ENCODE peak calls at places on chromosomes 13 and 19, in six cellular contexts. One of them, this sample, is unnamed.

GRCh38 chr13:51811920-51812328 is 8.0 kb upstream of the DHRS12 start:
- DNase-seq in HEK293T: no peak
- DNase-seq in neural crest cell: no peak
- DNase-seq in NCI-H1417 treated with DMSO at 0.1 percent for 48 hours: no peak
- DNase-seq in stimulated activated CD4-positive, alpha-beta T cell treated with anti-CD3 and anti-CD28 coated beads, Interleukin-4, amount 100 ng/mL, for 24 hours: no peak
- DNase-seq in heart left ventricle: peak; percentile 40
- DNase-seq in this sample: no peak

GRCh38 chr13:27622102-27622820 is 569 bp downstream of the POLR1D start:
- DNase-seq in heart left ventricle: no peak
- DNase-seq in stimulated activated CD4-positive, alpha-beta T cell treated with anti-CD3 and anti-CD28 coated beads, Interleukin-4, amount 100 ng/mL, for 24 hours: no peak
- DNase-seq in NCI-H1417 treated with DMSO at 0.1 percent for 48 hours: no peak
- DNase-seq in neural crest cell: no peak
- DNase-seq in HEK293T: no peak
- DNase-seq in this sample: no peak

GRCh38 chr19:16764793-16765433 is 45.3 kb downstream of the NWD1 start:
- DNase-seq in HEK293T: no peak
- DNase-seq in NCI-H1417 treated with DMSO at 0.1 percent for 48 hours: no peak
- DNase-seq in stimulated activated CD4-positive, alpha-beta T cell treated with anti-CD3 and anti-CD28 coated beads, Interleukin-4, amount 100 ng/mL, for 24 hours: no peak
- DNase-seq in neural crest cell: no peak
- DNase-seq in heart left ventricle: no peak
- DNase-seq in this sample: no peak

GRCh38 chr13:48132961-48133360 is 38.1 kb upstream of the MED4 start:
- DNase-seq in NCI-H1417 treated with DMSO at 0.1 percent for 48 hours: no peak
- DNase-seq in stimulated activated CD4-positive, alpha-beta T cell treated with anti-CD3 and anti-CD28 coated beads, Interleukin-4, amount 100 ng/mL, for 24 hours: no peak
- DNase-seq in heart left ventricle: no peak
- DNase-seq in neural crest cell: no peak
- DNase-seq in HEK293T: no peak
- DNase-seq in this sample: no peak

GRCh38 chr13:114112826-114113322 is 19.5 kb downstream of the RASA3 start:
- DNase-seq in stimulated activated CD4-positive, alpha-beta T cell treated with anti-CD3 and anti-CD28 coated beads, Interleukin-4, amount 100 ng/mL, for 24 hours: no peak
- DNase-seq in NCI-H1417 treated with DMSO at 0.1 percent for 48 hours: no peak
- DNase-seq in heart left ventricle: peak; percentile 24
- DNase-seq in neural crest cell: no peak
- DNase-seq in HEK293T: no peak
- DNase-seq in this sample: no peak

GRCh38 chr19:46919324-46919723 is 58.5 kb downstream of the ARHGAP35 start:
- DNase-seq in HEK293T: no peak
- DNase-seq in heart left ventricle: no peak
- DNase-seq in neural crest cell: no peak
- DNase-seq in stimulated activated CD4-positive, alpha-beta T cell treated with anti-CD3 and anti-CD28 coated beads, Interleukin-4, amount 100 ng/mL, for 24 hours: peak; percentile 26
- DNase-seq in NCI-H1417 treated with DMSO at 0.1 percent for 48 hours: no peak
- DNase-seq in this sample: no peak

GRCh38 chr19:40623403-40624239 is 22.5 kb downstream of the LTBP4 start:
- DNase-seq in neural crest cell: no peak
- DNase-seq in heart left ventricle: no peak
- DNase-seq in stimulated activated CD4-positive, alpha-beta T cell treated with anti-CD3 and anti-CD28 coated beads, Interleukin-4, amount 100 ng/mL, for 24 hours: no peak
- DNase-seq in HEK293T: peak; percentile 96
- DNase-seq in NCI-H1417 treated with DMSO at 0.1 percent for 48 hours: peak; percentile 57
- DNase-seq in this sample: no peak

GRCh38 chr13:112428704-112429103 is 52.5 kb downstream of the SPACA7 start:
- DNase-seq in NCI-H1417 treated with DMSO at 0.1 percent for 48 hours: no peak
- DNase-seq in stimulated activated CD4-positive, alpha-beta T cell treated with anti-CD3 and anti-CD28 coated beads, Interleukin-4, amount 100 ng/mL, for 24 hours: no peak
- DNase-seq in heart left ventricle: no peak
- DNase-seq in HEK293T: no peak
- DNase-seq in neural crest cell: no peak
- DNase-seq in this sample: no peak

GRCh38 chr19:8393871-8394250 is 3.7 kb downstream of the RAB11B start:
- DNase-seq in neural crest cell: no peak
- DNase-seq in HEK293T: no peak
- DNase-seq in NCI-H1417 treated with DMSO at 0.1 percent for 48 hours: no peak
- DNase-seq in heart left ventricle: no peak
- DNase-seq in stimulated activated CD4-positive, alpha-beta T cell treated with anti-CD3 and anti-CD28 coated beads, Interleukin-4, amount 100 ng/mL, for 24 hours: no peak
- DNase-seq in this sample: no peak

GRCh38 chr13:69769637-69770036 is 338.0 kb upstream of the ATXN8OS start:
- DNase-seq in neural crest cell: no peak
- DNase-seq in stimulated activated CD4-positive, alpha-beta T cell treated with anti-CD3 and anti-CD28 coated beads, Interleukin-4, amount 100 ng/mL, for 24 hours: no peak
- DNase-seq in HEK293T: no peak
- DNase-seq in heart left ventricle: no peak
- DNase-seq in NCI-H1417 treated with DMSO at 0.1 percent for 48 hours: no peak
- DNase-seq in this sample: no peak

GRCh38 chr13:49585220-49586157 is at the start of gene RCBTB1:
- DNase-seq in neural crest cell: peak; percentile 53
- DNase-seq in NCI-H1417 treated with DMSO at 0.1 percent for 48 hours: no peak
- DNase-seq in HEK293T: peak; percentile 94
- DNase-seq in heart left ventricle: peak; percentile 67
- DNase-seq in stimulated activated CD4-positive, alpha-beta T cell treated with anti-CD3 and anti-CD28 coated beads, Interleukin-4, amount 100 ng/mL, for 24 hours: peak; percentile 67
- DNase-seq in this sample: no peak

GRCh38 chr19:56142087-56142787 is 1.1 kb downstream of the ZNF444 start:
- DNase-seq in neural crest cell: no peak
- DNase-seq in heart left ventricle: no peak
- DNase-seq in stimulated activated CD4-positive, alpha-beta T cell treated with anti-CD3 and anti-CD28 coated beads, Interleukin-4, amount 100 ng/mL, for 24 hours: no peak
- DNase-seq in HEK293T: no peak
- DNase-seq in NCI-H1417 treated with DMSO at 0.1 percent for 48 hours: no peak
- DNase-seq in this sample: no peak

GRCh38 chr13:63731896-63732295 is 2316.2 kb upstream of the PCDH20 start:
- DNase-seq in heart left ventricle: no peak
- DNase-seq in NCI-H1417 treated with DMSO at 0.1 percent for 48 hours: no peak
- DNase-seq in HEK293T: no peak
- DNase-seq in stimulated activated CD4-positive, alpha-beta T cell treated with anti-CD3 and anti-CD28 coated beads, Interleukin-4, amount 100 ng/mL, for 24 hours: no peak
- DNase-seq in neural crest cell: no peak
- DNase-seq in this sample: no peak

GRCh38 chr13:27264181-27264580 is 6.4 kb upstream of the RASL11A start:
- DNase-seq in stimulated activated CD4-positive, alpha-beta T cell treated with anti-CD3 and anti-CD28 coated beads, Interleukin-4, amount 100 ng/mL, for 24 hours: no peak
- DNase-seq in HEK293T: no peak
- DNase-seq in neural crest cell: no peak
- DNase-seq in NCI-H1417 treated with DMSO at 0.1 percent for 48 hours: peak; percentile 12
- DNase-seq in heart left ventricle: no peak
- DNase-seq in this sample: no peak

GRCh38 chr19:8158411-8159074 is 9.2 kb upstream of the FBN3 start:
- DNase-seq in neural crest cell: peak; percentile 45
- DNase-seq in heart left ventricle: peak; percentile 45
- DNase-seq in NCI-H1417 treated with DMSO at 0.1 percent for 48 hours: peak; percentile 48
- DNase-seq in HEK293T: peak; percentile 75
- DNase-seq in stimulated activated CD4-positive, alpha-beta T cell treated with anti-CD3 and anti-CD28 coated beads, Interleukin-4, amount 100 ng/mL, for 24 hours: peak; percentile 52
- DNase-seq in this sample: peak; percentile 36

GRCh38 chr19:2529473-2529918 is 53.6 kb downstream of the GADD45B start:
- DNase-seq in neural crest cell: no peak
- DNase-seq in HEK293T: no peak
- DNase-seq in heart left ventricle: no peak
- DNase-seq in NCI-H1417 treated with DMSO at 0.1 percent for 48 hours: no peak
- DNase-seq in stimulated activated CD4-positive, alpha-beta T cell treated with anti-CD3 and anti-CD28 coated beads, Interleukin-4, amount 100 ng/mL, for 24 hours: no peak
- DNase-seq in this sample: peak; percentile 44

GRCh38 chr13:97279913-97280312 is 57.8 kb downstream of the MBNL2 start:
- DNase-seq in neural crest cell: no peak
- DNase-seq in stimulated activated CD4-positive, alpha-beta T cell treated with anti-CD3 and anti-CD28 coated beads, Interleukin-4, amount 100 ng/mL, for 24 hours: no peak
- DNase-seq in heart left ventricle: no peak
- DNase-seq in HEK293T: no peak
- DNase-seq in NCI-H1417 treated with DMSO at 0.1 percent for 48 hours: no peak
- DNase-seq in this sample: no peak

GRCh38 chr19:364496-365287 is 20.1 kb upstream of the MIER2 start:
- DNase-seq in NCI-H1417 treated with DMSO at 0.1 percent for 48 hours: no peak
- DNase-seq in stimulated activated CD4-positive, alpha-beta T cell treated with anti-CD3 and anti-CD28 coated beads, Interleukin-4, amount 100 ng/mL, for 24 hours: no peak
- DNase-seq in HEK293T: no peak
- DNase-seq in neural crest cell: no peak
- DNase-seq in heart left ventricle: no peak
- DNase-seq in this sample: no peak

GRCh38 chr13:49323344-49323743 is 75.6 kb downstream of the CDADC1 start:
- DNase-seq in heart left ventricle: no peak
- DNase-seq in stimulated activated CD4-positive, alpha-beta T cell treated with anti-CD3 and anti-CD28 coated beads, Interleukin-4, amount 100 ng/mL, for 24 hours: no peak
- DNase-seq in HEK293T: no peak
- DNase-seq in NCI-H1417 treated with DMSO at 0.1 percent for 48 hours: no peak
- DNase-seq in neural crest cell: no peak
- DNase-seq in this sample: no peak

GRCh38 chr13:79941752-79942151 is 399.2 kb downstream of the SPRY2 start:
- DNase-seq in neural crest cell: no peak
- DNase-seq in stimulated activated CD4-positive, alpha-beta T cell treated with anti-CD3 and anti-CD28 coated beads, Interleukin-4, amount 100 ng/mL, for 24 hours: no peak
- DNase-seq in heart left ventricle: no peak
- DNase-seq in HEK293T: no peak
- DNase-seq in NCI-H1417 treated with DMSO at 0.1 percent for 48 hours: no peak
- DNase-seq in this sample: no peak

GRCh38 chr13:59771272-59771671 is 392.5 kb downstream of the DIAPH3 start:
- DNase-seq in HEK293T: no peak
- DNase-seq in neural crest cell: no peak
- DNase-seq in stimulated activated CD4-positive, alpha-beta T cell treated with anti-CD3 and anti-CD28 coated beads, Interleukin-4, amount 100 ng/mL, for 24 hours: no peak
- DNase-seq in heart left ventricle: no peak
- DNase-seq in NCI-H1417 treated with DMSO at 0.1 percent for 48 hours: no peak
- DNase-seq in this sample: no peak

GRCh38 chr13:40247845-40248244 is 418.6 kb downstream of the FOXO1 start:
- DNase-seq in HEK293T: no peak
- DNase-seq in heart left ventricle: no peak
- DNase-seq in stimulated activated CD4-positive, alpha-beta T cell treated with anti-CD3 and anti-CD28 coated beads, Interleukin-4, amount 100 ng/mL, for 24 hours: peak; percentile 31
- DNase-seq in NCI-H1417 treated with DMSO at 0.1 percent for 48 hours: no peak
- DNase-seq in neural crest cell: no peak
- DNase-seq in this sample: no peak

GRCh38 chr19:29265436-29265835 is 52.5 kb upstream of the UQCRFS1 start:
- DNase-seq in NCI-H1417 treated with DMSO at 0.1 percent for 48 hours: no peak
- DNase-seq in heart left ventricle: no peak
- DNase-seq in HEK293T: no peak
- DNase-seq in stimulated activated CD4-positive, alpha-beta T cell treated with anti-CD3 and anti-CD28 coated beads, Interleukin-4, amount 100 ng/mL, for 24 hours: no peak
- DNase-seq in neural crest cell: no peak
- DNase-seq in this sample: no peak

GRCh38 chr19:51354742-51355148 is 11.4 kb downstream of the ETFB start:
- DNase-seq in neural crest cell: peak; percentile 67
- DNase-seq in heart left ventricle: no peak
- DNase-seq in stimulated activated CD4-positive, alpha-beta T cell treated with anti-CD3 and anti-CD28 coated beads, Interleukin-4, amount 100 ng/mL, for 24 hours: peak; percentile 37
- DNase-seq in NCI-H1417 treated with DMSO at 0.1 percent for 48 hours: no peak
- DNase-seq in HEK293T: no peak
- DNase-seq in this sample: no peak

GRCh38 chr13:19805765-19806164 is 23.0 kb upstream of the PSPC1 start:
- DNase-seq in HEK293T: no peak
- DNase-seq in stimulated activated CD4-positive, alpha-beta T cell treated with anti-CD3 and anti-CD28 coated beads, Interleukin-4, amount 100 ng/mL, for 24 hours: no peak
- DNase-seq in heart left ventricle: no peak
- DNase-seq in NCI-H1417 treated with DMSO at 0.1 percent for 48 hours: no peak
- DNase-seq in neural crest cell: no peak
- DNase-seq in this sample: no peak

GRCh38 chr13:87669379-87669978 is 1.7 kb upstream of the SLITRK5 start:
- DNase-seq in HEK293T: peak; percentile 46
- DNase-seq in stimulated activated CD4-positive, alpha-beta T cell treated with anti-CD3 and anti-CD28 coated beads, Interleukin-4, amount 100 ng/mL, for 24 hours: no peak
- DNase-seq in NCI-H1417 treated with DMSO at 0.1 percent for 48 hours: peak; percentile 30
- DNase-seq in neural crest cell: no peak
- DNase-seq in heart left ventricle: no peak
- DNase-seq in this sample: no peak